ENCODE peak calls at places on chromosomes 2 and 18, in nine cellular contexts. D is cardiac muscle cell, K is lung, E is H9, P is heart right ventricle, U is HCT116, C is MM.1S, Y is transverse colon, H is right lobe of liver. L is an unnamed sample. For H3K4me1, the result is how much of the 10 kb centered on the place peaks cover.

GRCh38 chr2:232988444-232988843 is 24.6 kb downstream of the NGEF start:
- DNase-seq in D (peak), K (no peak), E (no peak), P (no peak), U (peak), C (no peak), Y (peak), H (peak), L (peak)

GRCh38 chr2:46302005-46302696 is 4.9 kb downstream of the EPAS1 start:
- DNase-seq in D (no peak), K (no peak), E (no peak), P (no peak), U (no peak), C (no peak), Y (no peak), H (no peak), L (no peak)

GRCh38 chr2:237453671-237454070 is 33.4 kb upstream of the MLPH start:
- DNase-seq in D (no peak), K (no peak), E (no peak), P (no peak), U (no peak), C (no peak), Y (no peak), H (no peak), L (no peak)

GRCh38 chr2:217160103-217160502 is 300.2 kb upstream of the TNP1 start:
- DNase-seq in D (no peak), K (no peak), E (no peak), P (no peak), U (no peak), C (no peak), Y (no peak), H (no peak), L (no peak)

GRCh38 chr2:238761802-238762373 is 86.0 kb upstream of the TWIST2 start:
- DNase-seq in D (peak), K (no peak), E (peak), P (no peak), U (no peak), C (no peak), Y (no peak), H (no peak), L (no peak)

GRCh38 chr2:202161106-202161836 is 77.1 kb downstream of the SUMO1 start:
- DNase-seq in D (peak), K (no peak), E (no peak), P (no peak), U (no peak), C (no peak), Y (no peak), H (no peak), L (no peak)

GRCh38 chr2:240163056-240163714 is 22.7 kb upstream of the OTOS start:
- DNase-seq in D (no peak), K (no peak), E (no peak), P (no peak), U (no peak), C (no peak), Y (no peak), H (no peak), L (no peak)

GRCh38 chr2:190533968-190534309 is 583 bp downstream of the NEMP2 start:
- DNase-seq in D (no peak), K (no peak), E (no peak), P (no peak), U (no peak), C (peak), Y (no peak), H (peak), L (no peak)

GRCh38 chr2:240782221-240782885 is 37.7 kb downstream of the KIF1A start:
- DNase-seq in D (no peak), K (no peak), E (no peak), P (peak), U (no peak), C (no peak), Y (no peak), H (no peak), L (no peak)

GRCh38 chr2:189056200-189057106 is 82.3 kb downstream of the COL3A1 start:
- DNase-seq in D (no peak), K (no peak), E (no peak), P (no peak), U (no peak), C (no peak), Y (no peak), H (no peak), L (no peak)

GRCh38 chr2:26568076-26568890 is 72.9 kb downstream of the CIB4 start:
- DNase-seq in D (no peak), K (no peak), E (no peak), P (no peak), U (no peak), C (no peak), Y (no peak), H (peak), L (no peak)

GRCh38 chr2:56741601-56742102 is 557.9 kb downstream of the CCDC85A start:
- DNase-seq in D (peak), K (peak), E (no peak), P (peak), U (peak), C (no peak), Y (no peak), H (no peak), L (peak)

GRCh38 chr2:98601532-98602132 is 6.7 kb downstream of the COA5 start:
- DNase-seq in D (peak), K (no peak), E (peak), P (no peak), U (peak), C (peak), Y (no peak), H (no peak), L (peak)

GRCh38 chr2:1744446-1745170 is at the start of gene PXDN:
- DNase-seq in D (peak), K (peak), E (peak), P (peak), U (no peak), C (no peak), Y (peak), H (peak), L (peak)

DNA sequence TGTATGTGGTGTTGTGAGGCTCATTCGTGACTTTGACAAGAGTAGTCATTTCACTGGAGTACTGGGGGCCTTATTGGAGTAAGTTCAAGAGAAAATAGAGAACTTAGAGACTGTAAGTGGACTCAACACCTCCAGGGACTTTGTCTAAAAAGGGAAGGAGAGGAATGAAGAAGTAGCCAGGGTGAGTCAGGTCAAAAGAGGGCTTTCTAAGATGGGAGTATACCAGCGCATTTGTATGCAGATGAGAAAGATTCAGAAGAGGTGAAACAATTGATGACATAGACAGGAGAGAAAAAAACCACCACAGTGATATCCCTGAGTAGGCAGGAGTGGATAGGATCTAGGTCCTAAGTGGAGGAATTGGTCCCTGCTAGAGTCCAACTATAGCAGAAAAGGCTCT is 246.8 kb downstream of the IKZF2 start:
- DNase-seq in D (no peak), K (no peak), E (no peak), P (no peak), U (no peak), C (no peak), Y (no peak), H (no peak), L (no peak)
- H3K27ac ChIP-seq in D (no peak), K (no peak), E (no peak), P (no peak), U (no peak), C (no peak), Y (peak), H (no peak), L (no peak)

GRCh38 chr2:160467086-160467485 is 26.5 kb downstream of the RBMS1 start:
- DNase-seq in D (no peak), K (no peak), E (no peak), P (no peak), U (no peak), C (no peak), Y (no peak), H (no peak), L (no peak)
- H3K4me1 ChIP-seq in D (under half), K (under half), E (under half), P (half or more), U (under half), C (under half), Y (under half), H (under half), L (under half)

GRCh38 chr2:112977559-112978056 is at the start of gene IL36G:
- DNase-seq in D (no peak), K (no peak), E (no peak), P (no peak), U (no peak), C (no peak), Y (no peak), H (no peak), L (no peak)

GRCh38 chr2:112972423-112973086 is 5.3 kb upstream of the IL36G start:
- DNase-seq in D (no peak), K (no peak), E (no peak), P (no peak), U (no peak), C (no peak), Y (no peak), H (no peak), L (no peak)

DNA sequence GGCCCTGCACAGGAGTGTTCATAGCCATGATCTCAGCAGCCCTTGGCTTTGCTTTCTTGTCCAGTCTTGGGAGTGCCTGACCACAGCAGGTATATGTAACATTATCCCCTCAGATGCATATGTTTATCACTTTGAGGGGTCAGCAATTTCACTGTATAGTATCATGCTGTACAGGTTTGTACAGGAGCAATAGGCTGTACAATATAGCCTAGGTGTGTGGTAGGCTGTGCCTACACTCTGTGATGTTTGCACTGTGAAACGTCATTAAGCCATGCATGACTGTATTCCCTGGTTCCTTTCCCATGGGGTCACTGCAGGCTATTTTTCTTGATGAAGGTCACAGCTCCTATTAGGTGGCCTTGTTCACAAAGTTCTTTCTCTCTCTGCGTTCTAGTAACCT is 4.7 kb upstream of the IL36G start:
- DNase-seq in D (no peak), K (no peak), E (no peak), P (no peak), U (no peak), C (no peak), Y (no peak), H (no peak), L (no peak)
- H3K27ac ChIP-seq in D (no peak), K (no peak), E (no peak), P (no peak), U (no peak), C (no peak), Y (no peak), H (no peak), L (no peak)

GRCh38 chr2:42324244-42324643 is 36.8 kb downstream of the COX7A2L start:
- DNase-seq in D (no peak), K (no peak), E (no peak), P (no peak), U (no peak), C (no peak), Y (no peak), H (no peak), L (no peak)
- H3K4me1 ChIP-seq in D (under half), K (under half), E (under half), P (under half), U (under half), C (under half), Y (under half), H (under half), L (under half)

DNA sequence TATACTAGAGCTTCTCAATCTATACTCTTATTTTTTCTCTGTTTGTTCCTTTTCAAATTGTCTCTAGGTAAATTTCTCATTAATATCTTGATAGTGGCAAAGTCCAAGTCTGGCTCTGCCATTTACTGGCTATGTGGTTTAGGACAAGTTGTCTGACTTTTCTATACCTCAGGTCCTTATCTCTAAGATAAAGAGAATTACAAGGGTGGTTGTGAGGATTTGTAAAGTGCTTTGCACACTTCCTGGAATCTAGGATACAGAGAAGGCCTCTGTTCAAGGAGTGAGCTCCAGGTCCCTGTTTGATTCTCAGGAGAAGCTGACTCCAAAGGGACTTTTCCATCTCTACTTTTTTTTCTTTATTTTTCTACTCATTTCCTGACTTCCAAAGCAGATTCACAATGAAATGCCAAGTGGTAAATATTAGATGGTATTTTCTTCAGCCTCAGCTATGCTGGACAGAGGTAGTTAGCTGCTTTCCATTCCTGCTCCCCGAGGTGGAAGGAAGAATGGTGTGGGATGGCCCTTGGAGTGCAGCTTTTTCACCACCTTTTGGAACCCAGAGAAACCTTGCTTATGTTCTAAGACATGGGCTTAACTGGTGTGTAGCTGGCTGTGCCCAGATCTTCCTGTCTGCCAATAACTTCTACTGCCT is 90.5 kb downstream of the GALNT1 start:
- DNase-seq in D (peak), K (no peak), E (no peak), P (no peak), U (no peak), C (no peak), Y (no peak), H (no peak), L (no peak)
- H3K27ac ChIP-seq in D (no peak), K (no peak), E (no peak), P (no peak), U (no peak), C (no peak), Y (peak), H (no peak), L (no peak)